ENCODE peak calls at places on chromosomes 2 and 18, in five cellular contexts. S, T, A, C and Q are unnamed samples.

GRCh38 chr2:241858206-241859016 is at the start of gene PDCD1:
- DNase-seq in S (no peak), C (peak; percentile 24), T (no peak), A (peak; percentile 75), Q (peak; percentile 66)

GRCh38 chr2:39492095-39492590 is 55.1 kb upstream of the MAP4K3 start:
- DNase-seq in C (no peak), A (no peak), T (no peak), S (no peak), Q (no peak)

GRCh38 chr2:241860184-241861078 is 1.7 kb upstream of the PDCD1 start:
- DNase-seq in C (no peak), A (no peak), S (no peak), T (no peak), Q (no peak)

GRCh38 chr18:35289293-35290069 is 548 bp downstream of the ZSCAN30 start:
- DNase-seq in A (no peak), C (peak; percentile 1), T (no peak), S (peak; percentile 33), Q (peak; percentile 51)

GRCh38 chr2:66581461-66582363 is 146.8 kb downstream of the MEIS1 start:
- DNase-seq in A (peak; percentile 83), C (peak; percentile 61), T (no peak), S (no peak), Q (peak; percentile 77)

GRCh38 chr18:6509417-6510198 is 94.9 kb upstream of the L3MBTL4 start:
- DNase-seq in C (no peak), A (no peak), S (peak; percentile 25), T (no peak), Q (peak; percentile 6)

GRCh38 chr2:164073053-164073757 is 337.4 kb upstream of the FIGN start:
- DNase-seq in T (no peak), S (no peak), C (no peak), A (no peak), Q (no peak)

GRCh38 chr2:238060096-238060541 is 682 bp upstream of the SCLY start:
- DNase-seq in A (no peak), T (no peak), C (no peak), S (no peak), Q (peak; percentile 32)

GRCh38 chr2:112547333-112547732 is 5.1 kb downstream of the POLR1B start:
- DNase-seq in C (no peak), T (no peak), A (no peak), S (no peak), Q (no peak)

GRCh38 chr18:79945118-79946042 is 6.1 kb downstream of the SLC66A2 start:
- DNase-seq in S (no peak), C (no peak), T (no peak), A (peak; percentile 53), Q (no peak)

GRCh38 chr2:218983971-218984238 is 1.1 kb downstream of the FEV start:
- DNase-seq in S (no peak), A (no peak), T (no peak), C (no peak), Q (no peak)
- H3K27me3 ChIP-seq in S (peaks cover 17% of the 10 kb centered on the region), A (peaks cover 98% of the 10 kb centered on the region), T (peaks cover 8% of the 10 kb centered on the region), C (peaks cover 100% of the 10 kb centered on the region), Q (peaks cover 98% of the 10 kb centered on the region)

DNA sequence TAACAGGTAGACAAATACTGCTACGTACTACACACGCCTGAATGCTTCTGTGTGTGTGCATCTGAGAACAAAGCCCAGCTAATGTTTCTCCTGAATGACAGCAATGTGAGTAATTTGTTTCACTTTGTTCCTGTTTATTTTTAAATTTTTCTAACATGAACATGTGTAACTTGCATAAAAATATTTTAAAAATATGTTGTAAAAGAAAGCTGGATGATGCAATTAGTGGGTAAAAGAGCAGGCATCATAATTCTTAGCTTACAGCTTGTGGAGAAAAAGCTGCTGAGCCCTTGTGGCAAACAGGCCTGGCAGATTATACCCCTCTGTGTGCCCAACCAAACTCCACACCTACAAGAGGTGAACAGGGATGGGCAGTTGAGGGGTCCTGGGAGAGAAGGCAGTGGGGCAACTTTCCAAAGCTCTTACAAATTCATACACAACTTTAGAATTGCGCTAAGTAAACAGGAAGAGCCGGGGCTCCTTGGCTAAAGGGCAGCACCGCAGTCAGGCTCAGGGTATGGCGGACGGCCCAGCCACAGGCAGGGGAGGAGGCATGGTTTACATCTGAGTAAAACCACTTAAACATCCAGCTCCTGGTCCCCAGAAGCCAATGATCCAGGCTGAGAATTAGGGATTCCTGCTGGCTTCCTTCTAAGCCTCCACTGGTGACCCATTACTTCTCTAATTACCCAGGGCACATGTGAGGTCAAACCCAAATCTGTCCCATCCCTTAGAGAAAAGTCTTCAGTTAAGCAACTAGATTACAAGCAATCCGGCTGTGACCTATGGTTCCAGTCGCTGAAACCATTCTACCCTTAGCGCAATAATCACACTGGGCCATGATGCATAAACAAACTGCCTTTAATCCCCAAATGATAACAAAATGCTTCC is 14.0 kb downstream of the PXDN start:
- DNase-seq in T (no peak), A (peak; percentile 82), S (no peak), C (no peak), Q (peak; percentile 56)
- H3K27ac ChIP-seq in T (no peak overlapping the region), A (no peak overlapping the region), S (peak overlapping the region; percentile 62), C (peak overlapping the region; percentile 27), Q (peak overlapping the region; percentile 90)

GRCh38 chr18:37336568-37337285 is 228.9 kb downstream of the CELF4 start:
- DNase-seq in C (no peak), T (no peak), S (no peak), A (no peak), Q (no peak)

GRCh38 chr18:37343542-37343851 is 222.1 kb downstream of the CELF4 start:
- DNase-seq in A (no peak), T (no peak), C (no peak), S (no peak), Q (no peak)

GRCh38 chr18:37341016-37341415 is 224.6 kb downstream of the CELF4 start:
- DNase-seq in C (no peak), S (no peak), T (no peak), A (no peak), Q (no peak)

GRCh38 chr18:37341473-37342086 is 224.0 kb downstream of the CELF4 start:
- DNase-seq in C (peak; percentile 10), T (no peak), A (peak; percentile 59), S (no peak), Q (no peak)

GRCh38 chr18:37339701-37340215 is 225.8 kb downstream of the CELF4 start:
- DNase-seq in A (no peak), C (no peak), S (no peak), T (no peak), Q (no peak)
- H3K27me3 ChIP-seq in A (peaks cover 6% of the 10 kb centered on the region), C (peaks cover 14% of the 10 kb centered on the region), S (no peaks in the 10 kb centered on the region), T (peaks cover 14% of the 10 kb centered on the region), Q (no peaks in the 10 kb centered on the region)

GRCh38 chr2:60489269-60489668 is 64.2 kb downstream of the BCL11A start:
- DNase-seq in C (no peak), A (no peak), S (no peak), T (no peak), Q (no peak)
- H3K27ac ChIP-seq in C (no peak overlapping the region), A (no peak overlapping the region), S (no peak overlapping the region), T (no peak overlapping the region), Q (no peak overlapping the region)